ENCODE peak calls at places on chromosomes 12 and 14, in four cellular contexts. One of them, this sample, is unnamed.

GRCh38 chr12:68623984-68624383 is 13.3 kb downstream of the RAP1B start:
- DNase-seq in K562: no peak
- DNase-seq in HCT116: no peak
- DNase-seq in H1: no peak
- DNase-seq in this sample: no peak

GRCh38 chr12:117521327-117521726 is 159.9 kb upstream of the NOS1 start:
- DNase-seq in K562: no peak
- DNase-seq in HCT116: no peak
- DNase-seq in H1: no peak
- DNase-seq in this sample: no peak

GRCh38 chr14:49512147-49512551 is 74.0 kb downstream of the RPS29 start:
- DNase-seq in K562: no peak
- DNase-seq in HCT116: peak; percentile 16
- DNase-seq in H1: no peak
- DNase-seq in this sample: no peak

GRCh38 chr14:102316048-102316745 is 3.3 kb upstream of the ZNF839 start:
- DNase-seq in K562: no peak
- DNase-seq in HCT116: no peak
- DNase-seq in H1: no peak
- DNase-seq in this sample: no peak

GRCh38 chr12:47558625-47559345 is 147.0 kb downstream of the RPAP3 start:
- DNase-seq in K562: no peak
- DNase-seq in HCT116: no peak
- DNase-seq in H1: no peak
- DNase-seq in this sample: no peak

GRCh38 chr12:132593938-132594358 is 16.4 kb downstream of the LRCOL1 start:
- DNase-seq in K562: peak; percentile 89
- DNase-seq in HCT116: peak; percentile 95
- DNase-seq in H1: no peak
- DNase-seq in this sample: peak; percentile 66

GRCh38 chr14:36238666-36239363 is 62.3 kb upstream of the PTCSC3 start:
- DNase-seq in K562: no peak
- DNase-seq in HCT116: no peak
- DNase-seq in H1: no peak
- DNase-seq in this sample: no peak

GRCh38 chr14:34475163-34475562 is 13.1 kb upstream of the SPTSSA start:
- DNase-seq in K562: no peak
- DNase-seq in HCT116: no peak
- DNase-seq in H1: no peak
- DNase-seq in this sample: no peak

GRCh38 chr14:80996049-80996901 is 40.9 kb downstream of the TSHR start:
- DNase-seq in K562: peak; percentile 15
- DNase-seq in HCT116: peak; percentile 66
- DNase-seq in H1: no peak
- DNase-seq in this sample: no peak

GRCh38 chr12:50636505-50636904 is 127.4 kb upstream of the ATF1 start:
- DNase-seq in K562: no peak
- DNase-seq in HCT116: no peak
- DNase-seq in H1: no peak
- DNase-seq in this sample: no peak

GRCh38 chr12:101539148-101539547 is 55.6 kb upstream of the MYBPC1 start:
- DNase-seq in K562: no peak
- DNase-seq in HCT116: no peak
- DNase-seq in H1: no peak
- DNase-seq in this sample: no peak

GRCh38 chr12:69388371-69388770 is 28.8 kb downstream of the YEATS4 start:
- DNase-seq in K562: no peak
- DNase-seq in HCT116: peak; percentile 34
- DNase-seq in H1: no peak
- DNase-seq in this sample: no peak

GRCh38 chr12:85835810-85836715 is at the start of gene RASSF9:
- DNase-seq in K562: no peak
- DNase-seq in HCT116: no peak
- DNase-seq in H1: no peak
- DNase-seq in this sample: no peak

GRCh38 chr12:52521581-52522266 is 1.5 kb upstream of the KRT5 start:
- DNase-seq in K562: no peak
- DNase-seq in HCT116: no peak
- DNase-seq in H1: no peak
- DNase-seq in this sample: no peak

GRCh38 chr12:93570552-93571359 is 1.7 kb upstream of the SOCS2 start:
- DNase-seq in K562: peak; percentile 87
- DNase-seq in HCT116: peak; percentile 89
- DNase-seq in H1: no peak
- DNase-seq in this sample: peak; percentile 86

GRCh38 chr12:109458771-109459208 is 18.3 kb downstream of the KCTD10 start:
- DNase-seq in K562: no peak
- DNase-seq in HCT116: no peak
- DNase-seq in H1: no peak
- DNase-seq in this sample: peak; percentile 91

GRCh38 chr14:104895786-104896642 is 28.7 kb upstream of the PLD4 start:
- DNase-seq in K562: no peak
- DNase-seq in HCT116: no peak
- DNase-seq in H1: no peak
- DNase-seq in this sample: no peak

GRCh38 chr12:5073838-5074237 is 30.2 kb downstream of the KCNA5 start:
- DNase-seq in K562: no peak
- DNase-seq in HCT116: peak; percentile 3
- DNase-seq in H1: no peak
- DNase-seq in this sample: no peak

GRCh38 chr14:69682607-69683263 is 71.3 kb downstream of the SUSD6 start:
- DNase-seq in K562: no peak
- DNase-seq in HCT116: no peak
- DNase-seq in H1: no peak
- DNase-seq in this sample: no peak

GRCh38 chr12:133129368-133130037 is 571 bp downstream of the ZNF891 start:
- DNase-seq in K562: no peak
- DNase-seq in HCT116: no peak
- DNase-seq in H1: no peak
- DNase-seq in this sample: no peak

GRCh38 chr14:81341405-81342180 is 58.5 kb downstream of the STON2 start:
- DNase-seq in K562: no peak
- DNase-seq in HCT116: no peak
- DNase-seq in H1: no peak
- DNase-seq in this sample: no peak

GRCh38 chr14:99699071-99699760 is 15.1 kb downstream of the CYP46A1 start:
- DNase-seq in K562: no peak
- DNase-seq in HCT116: no peak
- DNase-seq in H1: no peak
- DNase-seq in this sample: no peak

GRCh38 chr12:62250671-62251608 is 9.3 kb upstream of the USP15 start:
- DNase-seq in K562: peak; percentile 52
- DNase-seq in HCT116: no peak
- DNase-seq in H1: no peak
- DNase-seq in this sample: no peak

GRCh38 chr14:106625181-106625580 is 1098.8 kb downstream of the TMEM121 start:
- DNase-seq in K562: no peak
- DNase-seq in HCT116: no peak
- DNase-seq in H1: no peak
- DNase-seq in this sample: no peak

GRCh38 chr14:75709207-75709812 is 48.3 kb downstream of the TTLL5 start:
- DNase-seq in K562: peak; percentile 47
- DNase-seq in HCT116: peak; percentile 68
- DNase-seq in H1: peak; percentile 44
- DNase-seq in this sample: peak; percentile 52

GRCh38 chr14:82055511-82055910 is 521.9 kb upstream of the SEL1L start:
- DNase-seq in K562: no peak
- DNase-seq in HCT116: no peak
- DNase-seq in H1: no peak
- DNase-seq in this sample: no peak

GRCh38 chr14:61322799-61323290 is 1.5 kb downstream of the PRKCH start:
- DNase-seq in K562: no peak
- DNase-seq in HCT116: peak; percentile 66
- DNase-seq in H1: no peak
- DNase-seq in this sample: no peak

GRCh38 chr14:103546651-103547454 is 15.6 kb downstream of the BAG5 start:
- DNase-seq in K562: peak; percentile 71
- DNase-seq in HCT116: peak; percentile 47
- DNase-seq in H1: no peak
- DNase-seq in this sample: no peak

GRCh38 chr12:47394070-47394469 is 311.8 kb downstream of the RPAP3 start:
- DNase-seq in K562: no peak
- DNase-seq in HCT116: no peak
- DNase-seq in H1: no peak
- DNase-seq in this sample: no peak

GRCh38 chr12:27469161-27469560 is 22.6 kb downstream of the SMCO2 start:
- DNase-seq in K562: no peak
- DNase-seq in HCT116: no peak
- DNase-seq in H1: no peak
- DNase-seq in this sample: no peak

GRCh38 chr14:51472881-51473280 is 178.8 kb upstream of the FRMD6 start:
- DNase-seq in K562: no peak
- DNase-seq in HCT116: no peak
- DNase-seq in H1: no peak
- DNase-seq in this sample: no peak

GRCh38 chr14:33110737-33111443 is 172.2 kb downstream of the NPAS3 start:
- DNase-seq in K562: no peak
- DNase-seq in HCT116: no peak
- DNase-seq in H1: no peak
- DNase-seq in this sample: no peak

GRCh38 chr14:105913861-105914260 is 387.5 kb downstream of the TMEM121 start:
- DNase-seq in K562: no peak
- DNase-seq in HCT116: no peak
- DNase-seq in H1: no peak
- DNase-seq in this sample: no peak

GRCh38 chr12:109732321-109733305 is 19.0 kb downstream of the FAM222A start:
- DNase-seq in K562: no peak
- DNase-seq in HCT116: no peak
- DNase-seq in H1: no peak
- DNase-seq in this sample: no peak

GRCh38 chr12:87150969-87151662 is 878.1 kb downstream of the C12orf50 start:
- DNase-seq in K562: no peak
- DNase-seq in HCT116: no peak
- DNase-seq in H1: no peak
- DNase-seq in this sample: peak; percentile 63
- TF ChIP-seq YY1 in K562: no peak
- TF ChIP-seq YY1 in HCT116: no peak
- TF ChIP-seq YY1 in H1: no peak
- TF ChIP-seq YY1 in this sample: peak; percentile 41

GRCh38 chr12:14263742-14264141 is 101.7 kb upstream of the ATF7IP start:
- DNase-seq in K562: no peak
- DNase-seq in HCT116: no peak
- DNase-seq in H1: no peak
- DNase-seq in this sample: no peak
- TF ChIP-seq YY1 in K562: no peak
- TF ChIP-seq YY1 in HCT116: no peak
- TF ChIP-seq YY1 in H1: no peak
- TF ChIP-seq YY1 in this sample: no peak

GRCh38 chr12:111352300-111352993 is 16.4 kb downstream of the PHETA1 start:
- DNase-seq in K562: no peak
- DNase-seq in HCT116: no peak
- DNase-seq in H1: no peak
- DNase-seq in this sample: no peak
- TF ChIP-seq YY1 in K562: no peak
- TF ChIP-seq YY1 in HCT116: no peak
- TF ChIP-seq YY1 in H1: no peak
- TF ChIP-seq YY1 in this sample: no peak

DNA sequence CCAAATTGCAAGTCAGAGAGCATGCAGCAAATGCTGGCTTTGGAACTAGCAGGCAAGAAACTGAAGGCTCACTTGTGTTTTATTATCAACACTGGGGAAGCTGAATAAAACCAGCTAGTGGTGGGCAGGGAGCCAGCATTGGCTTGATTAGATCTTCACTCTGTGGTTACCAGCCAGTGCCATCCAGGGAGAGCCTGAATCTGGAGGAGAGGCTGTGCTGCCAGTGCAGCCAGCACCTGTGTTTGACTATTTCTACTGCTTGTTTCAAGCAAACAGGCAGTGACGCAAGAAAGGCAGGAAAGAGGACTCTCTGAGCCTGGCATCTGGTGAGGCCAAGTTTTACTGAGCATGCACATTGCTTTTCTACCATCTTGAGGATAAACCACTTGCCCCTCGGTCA is 247.0 kb downstream of the PHLDA1 start:
- DNase-seq in K562: no peak
- DNase-seq in HCT116: no peak
- DNase-seq in H1: no peak
- DNase-seq in this sample: no peak
- TF ChIP-seq YY1 in K562: no peak
- TF ChIP-seq YY1 in HCT116: no peak
- TF ChIP-seq YY1 in H1: no peak
- TF ChIP-seq YY1 in this sample: no peak

DNA sequence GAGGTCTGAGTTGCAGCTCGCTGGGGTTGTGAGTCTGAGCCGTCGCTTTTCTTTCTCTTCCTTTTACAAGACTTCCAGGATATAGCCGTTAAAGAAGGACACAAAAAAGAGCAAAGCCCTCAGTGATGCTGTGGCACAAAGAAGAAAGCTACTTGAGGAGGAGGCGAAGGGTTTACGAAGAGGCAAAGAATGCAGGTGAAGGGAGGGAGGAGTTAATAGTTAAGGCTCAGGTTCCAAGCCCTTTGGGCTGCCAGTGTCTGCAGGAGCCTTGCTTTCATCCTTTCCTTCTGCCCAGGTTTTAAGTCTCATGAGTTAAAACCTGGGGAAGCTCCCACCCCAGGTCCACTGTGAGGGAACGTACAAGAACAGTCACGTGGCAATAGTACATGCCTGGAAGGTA is 94.3 kb downstream of the ETV6 start:
- DNase-seq in K562: no peak
- DNase-seq in HCT116: no peak
- DNase-seq in H1: no peak
- DNase-seq in this sample: peak; percentile 75
- TF ChIP-seq YY1 in K562: no peak
- TF ChIP-seq YY1 in HCT116: no peak
- TF ChIP-seq YY1 in H1: no peak
- TF ChIP-seq YY1 in this sample: no peak

GRCh38 chr12:48882972-48883304 is 17.3 kb upstream of the RND1 start:
- DNase-seq in K562: no peak
- DNase-seq in HCT116: no peak
- DNase-seq in H1: no peak
- DNase-seq in this sample: no peak

GRCh38 chr12:48881652-48882324 is 16.1 kb upstream of the RND1 start:
- DNase-seq in K562: no peak
- DNase-seq in HCT116: no peak
- DNase-seq in H1: no peak
- DNase-seq in this sample: no peak

GRCh38 chr12:48883305-48884171 is 17.9 kb upstream of the RND1 start:
- DNase-seq in K562: no peak
- DNase-seq in HCT116: no peak
- DNase-seq in H1: no peak
- DNase-seq in this sample: peak; percentile 76

GRCh38 chr12:48880647-48881046 is 15.0 kb upstream of the RND1 start:
- DNase-seq in K562: no peak
- DNase-seq in HCT116: no peak
- DNase-seq in H1: no peak
- DNase-seq in this sample: no peak

DNA sequence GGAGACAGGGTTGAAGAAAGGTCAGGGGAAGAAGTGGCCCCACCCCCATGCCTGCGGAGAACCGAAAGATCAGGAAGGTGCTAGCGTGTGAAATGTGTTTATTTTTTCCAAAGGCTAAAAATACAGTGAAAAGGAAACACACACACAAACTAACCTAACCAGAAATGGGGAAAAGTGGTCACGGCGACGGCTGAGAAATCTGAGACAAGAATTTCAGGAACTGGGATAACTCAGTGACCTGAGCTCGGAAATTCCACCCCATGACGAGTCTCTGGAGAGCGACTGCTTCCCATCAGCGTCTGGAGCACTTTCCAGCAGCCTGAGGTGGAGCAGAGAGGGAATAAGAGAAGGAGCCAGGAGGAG is 16.6 kb upstream of the RND1 start:
- DNase-seq in K562: no peak
- DNase-seq in HCT116: no peak
- DNase-seq in H1: no peak
- DNase-seq in this sample: no peak
- TF ChIP-seq YY1 in K562: no peak
- TF ChIP-seq YY1 in HCT116: no peak
- TF ChIP-seq YY1 in H1: no peak
- TF ChIP-seq YY1 in this sample: no peak

This sample was measured in NT2/D1.